ENCODE peak calls at places on chromosomes 16 and 17, in seven cellular contexts. E is suprapubic skin, K is IMR-90, B is adrenal gland, D is lower leg skin, Q is endothelial cell of umbilical vein, N is right lobe of liver. I is an unnamed sample.
A peak's percentile ranks its signal among the peaks of the same experiment; 100 is the strongest.

GRCh38 chr17:54373970-54374369 is 526.7 kb upstream of the TOM1L1 start:
- DNase-seq in D (no peak), N (no peak), K (no peak), E (no peak), B (no peak), Q (no peak), I (no peak)

GRCh38 chr17:74930535-74931036 is 5.1 kb upstream of the OTOP3 start:
- DNase-seq in Q (no peak), D (no peak), K (no peak), N (no peak), E (no peak), B (no peak), I (no peak)

GRCh38 chr16:86676216-86676800 is 98.0 kb downstream of the FOXL1 start:
- DNase-seq in K (peak; percentile 80), E (no peak), N (no peak), B (no peak), Q (peak; percentile 65), D (no peak), I (no peak)

GRCh38 chr17:43360739-43361498 is 37.9 kb upstream of the ARL4D start:
- DNase-seq in E (peak; percentile 97), K (peak; percentile 100), Q (peak; percentile 97), N (peak; percentile 85), B (peak; percentile 95), D (peak; percentile 93), I (peak; percentile 99)

GRCh38 chr16:85847681-85848601 is 48.4 kb downstream of the COX4I1 start:
- DNase-seq in Q (no peak), K (no peak), D (no peak), N (peak; percentile 87), B (no peak), E (no peak), I (peak; percentile 64)

GRCh38 chr17:43572368-43572980 is 26.3 kb upstream of the ETV4 start:
- DNase-seq in Q (no peak), E (no peak), N (no peak), D (no peak), B (no peak), K (peak; percentile 19), I (no peak)

GRCh38 chr16:2814757-2815298 is 2.2 kb upstream of the PRSS21 start:
- DNase-seq in B (no peak), E (peak; percentile 54), N (no peak), Q (no peak), K (no peak), D (no peak), I (no peak)

GRCh38 chr17:27233059-27233458 is 60.9 kb upstream of the WSB1 start:
- DNase-seq in N (no peak), Q (no peak), D (no peak), K (no peak), B (no peak), E (no peak), I (no peak)

GRCh38 chr17:49496183-49496865 is 1.2 kb downstream of the NGFR start:
- DNase-seq in D (peak; percentile 42), B (peak; percentile 68), E (peak; percentile 81), N (peak; percentile 79), Q (peak; percentile 25), K (peak; percentile 28), I (peak; percentile 68)

GRCh38 chr16:69344171-69344570 is 4.6 kb downstream of the NIP7 start:
- DNase-seq in N (no peak), E (no peak), K (no peak), B (no peak), Q (no peak), D (no peak), I (no peak)

GRCh38 chr17:56203430-56203829 is 50.2 kb downstream of the ANKFN1 start:
- DNase-seq in K (no peak), Q (no peak), D (no peak), E (no peak), N (no peak), B (no peak), I (peak; percentile 16)

GRCh38 chr17:75893305-75894048 is 3.3 kb downstream of the TRIM65 start:
- DNase-seq in K (no peak), Q (no peak), N (no peak), E (no peak), D (no peak), B (no peak), I (no peak)

GRCh38 chr16:69633375-69633774 is 67.6 kb downstream of the NFAT5 start:
- DNase-seq in D (no peak), B (no peak), K (no peak), N (no peak), E (no peak), Q (no peak), I (no peak)

GRCh38 chr17:78904371-78904770 is 1.4 kb upstream of the CEP295NL start:
- DNase-seq in E (no peak), B (no peak), D (no peak), Q (no peak), N (no peak), K (no peak), I (no peak)

GRCh38 chr17:17636456-17636855 is 44.8 kb upstream of the RAI1 start:
- DNase-seq in K (no peak), Q (no peak), D (no peak), N (no peak), B (no peak), E (no peak), I (no peak)

GRCh38 chr16:85750021-85750826 is 672 bp downstream of the C16orf74 start:
- DNase-seq in B (no peak), N (no peak), D (no peak), Q (peak; percentile 33), K (peak; percentile 46), E (no peak), I (peak; percentile 89)

GRCh38 chr16:55480228-55480655 is 1.2 kb downstream of the MMP2 start:
- DNase-seq in B (peak; percentile 72), Q (peak; percentile 79), E (peak; percentile 90), D (peak; percentile 84), K (peak; percentile 93), N (peak; percentile 53), I (peak; percentile 81)

GRCh38 chr17:74345433-74346241 is 16.0 kb downstream of the BTBD17 start:
- DNase-seq in K (no peak), N (no peak), E (no peak), D (no peak), B (no peak), Q (peak; percentile 19), I (no peak)

GRCh38 chr16:66342294-66342900 is 24.1 kb upstream of the CDH5 start:
- DNase-seq in B (no peak), K (no peak), N (no peak), Q (peak; percentile 47), E (no peak), D (no peak), I (peak; percentile 42)

GRCh38 chr17:69677130-69677529 is 262.6 kb downstream of the MAP2K6 start:
- DNase-seq in E (no peak), N (no peak), Q (peak; percentile 38), D (no peak), B (no peak), K (no peak), I (no peak)
- TF ChIP-seq POLR2A in E (no peak), N (no peak), Q (no peak), D (no peak), B (no peak), K (no peak), I (no peak)

DNA sequence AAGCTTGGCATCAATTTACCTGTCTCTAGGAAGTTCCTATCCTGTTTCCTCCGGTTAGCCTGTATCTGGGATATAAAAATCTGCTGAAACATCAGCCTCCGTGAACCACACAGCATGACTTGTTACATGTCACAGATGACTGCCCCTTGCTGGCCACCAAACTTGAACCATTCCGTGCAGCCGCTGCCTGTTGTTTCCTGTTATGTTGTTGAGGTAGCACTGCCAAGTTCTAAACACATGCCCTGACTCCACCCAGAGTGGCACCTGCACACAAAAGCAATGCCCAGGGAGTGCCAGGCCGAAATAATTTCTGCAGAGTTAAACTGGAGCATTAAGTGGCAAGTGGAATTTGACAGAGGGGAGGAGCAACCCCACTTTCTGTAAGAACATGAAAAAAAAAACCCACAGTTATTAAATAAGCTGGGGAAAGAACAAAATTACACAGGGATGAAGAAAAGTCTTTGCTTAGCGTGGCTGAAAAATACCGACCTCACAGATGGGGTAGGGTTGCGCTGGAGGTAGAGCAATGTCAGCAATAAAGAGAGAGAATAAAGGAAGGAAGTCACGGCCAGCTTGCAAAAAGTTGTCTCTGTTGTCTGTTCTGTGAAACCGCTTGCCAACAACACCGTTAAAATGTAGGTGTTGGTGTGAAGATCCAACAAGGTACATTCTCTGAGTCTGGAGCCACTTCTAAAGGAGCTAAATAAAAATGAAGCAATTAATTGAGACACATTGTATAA is 174.6 kb upstream of the CDH13 start:
- DNase-seq in Q (no peak), B (no peak), D (no peak), K (no peak), E (no peak), N (no peak), I (no peak)
- TF ChIP-seq CTCF in Q (no peak), B (no peak), D (no peak), K (no peak), E (no peak), N (no peak), I (no peak)

DNA sequence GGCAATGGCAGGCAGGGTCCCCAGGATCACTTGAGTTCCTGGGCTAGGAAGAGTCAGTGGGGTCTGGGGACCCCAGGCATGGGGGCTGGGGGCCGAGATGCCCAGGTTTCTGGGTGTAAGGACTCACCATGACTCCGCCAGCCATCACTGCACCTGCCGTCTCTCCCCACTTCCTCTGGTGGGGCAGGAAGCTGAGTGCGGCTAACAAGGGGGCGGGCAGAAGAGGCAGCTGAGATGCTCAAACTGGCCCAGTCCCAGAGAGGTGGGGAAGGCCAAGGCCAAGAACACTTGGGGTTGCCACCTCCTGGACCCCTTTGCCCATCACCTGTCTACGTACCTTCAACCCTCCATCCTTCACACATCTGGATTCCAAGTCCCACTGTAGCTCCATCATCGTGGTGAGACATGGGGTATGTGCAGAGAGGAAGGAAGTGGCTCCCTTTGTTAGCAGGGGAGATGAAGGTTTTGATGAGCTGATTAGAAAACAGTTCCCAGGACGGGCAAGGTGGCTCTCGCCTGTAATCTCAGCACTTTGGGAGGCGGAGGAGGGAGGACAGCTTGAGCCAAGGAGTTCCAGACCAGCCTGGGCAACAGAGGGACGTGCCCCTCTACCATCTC is at the start of gene SEPTIN1:
- DNase-seq in Q (no peak), B (no peak), E (no peak), N (no peak), D (no peak), K (no peak), I (no peak)
- TF ChIP-seq POLR2A in Q (no peak), B (no peak), E (no peak), N (no peak), D (no peak), K (no peak), I (no peak)

GRCh38 chr16:46830417-46830901 is 521 bp downstream of the C16orf87 start:
- DNase-seq in Q (no peak), B (peak; percentile 49), E (peak; percentile 69), K (no peak), N (peak; percentile 60), D (no peak), I (peak; percentile 60)
- TF ChIP-seq CTCF in Q (no peak), B (no peak), E (no peak), K (no peak), N (peak; percentile 8), D (no peak), I (no peak)

GRCh38 chr16:57628008-57628781 is at the start of gene ADGRG1:
- DNase-seq in K (peak; percentile 97), Q (peak; percentile 95), N (no peak), E (peak; percentile 82), B (peak; percentile 90), D (peak; percentile 76), I (peak; percentile 86)
- TF ChIP-seq POLR2A in K (peak; percentile 47), Q (no peak), N (no peak), E (no peak), B (peak; percentile 61), D (no peak), I (no peak)